ENCODE peak calls at places on chromosomes 5 and 9, in six cellular contexts. U is SJSA1, Y is brain microvascular endothelial cell, F is OCI-LY7, K is left lung, X is kidney epithelial cell. S is an unnamed sample.

GRCh38 chr5:3912790-3913189 is 317.2 kb downstream of the IRX1 start:
- DNase-seq in U (no peak), Y (no peak), F (no peak), K (no peak), X (no peak), S (no peak)

GRCh38 chr5:73902327-73903051 is 276.5 kb downstream of the ARHGEF28 start:
- DNase-seq in U (peak), Y (peak), F (peak), K (no peak), X (no peak), S (peak)

GRCh38 chr9:124660341-124660801 is 110.7 kb downstream of the NR6A1 start:
- DNase-seq in U (peak), Y (peak), F (peak), K (no peak), X (no peak), S (peak)

GRCh38 chr5:68377733-68378132 is 162.2 kb downstream of the PIK3R1 start:
- DNase-seq in U (no peak), Y (no peak), F (no peak), K (no peak), X (no peak), S (no peak)

GRCh38 chr5:109485030-109485429 is 75.3 kb upstream of the PJA2 start:
- DNase-seq in U (no peak), Y (peak), F (no peak), K (peak), X (no peak), S (no peak)

GRCh38 chr5:81750308-81751008 is 439 bp downstream of the SSBP2 start:
- DNase-seq in U (no peak), Y (no peak), F (peak), K (peak), X (no peak), S (peak)

GRCh38 chr5:62569466-62569865 is 9.2 kb upstream of the LRRC70 start:
- DNase-seq in U (no peak), Y (no peak), F (no peak), K (no peak), X (no peak), S (no peak)

GRCh38 chr9:113370806-113371325 is 5.9 kb downstream of the HDHD3 start:
- DNase-seq in U (no peak), Y (no peak), F (no peak), K (no peak), X (no peak), S (no peak)

GRCh38 chr9:93286252-93287188 is 102.6 kb downstream of the WNK2 start:
- DNase-seq in U (no peak), Y (no peak), F (peak), K (no peak), X (no peak), S (no peak)

GRCh38 chr5:32936329-32936728 is 225.2 kb downstream of the NPR3 start:
- DNase-seq in U (no peak), Y (no peak), F (no peak), K (no peak), X (no peak), S (no peak)

GRCh38 chr5:102421647-102422046 is 77.2 kb downstream of the SLCO6A1 start:
- DNase-seq in U (no peak), Y (no peak), F (no peak), K (peak), X (no peak), S (no peak)

DNA sequence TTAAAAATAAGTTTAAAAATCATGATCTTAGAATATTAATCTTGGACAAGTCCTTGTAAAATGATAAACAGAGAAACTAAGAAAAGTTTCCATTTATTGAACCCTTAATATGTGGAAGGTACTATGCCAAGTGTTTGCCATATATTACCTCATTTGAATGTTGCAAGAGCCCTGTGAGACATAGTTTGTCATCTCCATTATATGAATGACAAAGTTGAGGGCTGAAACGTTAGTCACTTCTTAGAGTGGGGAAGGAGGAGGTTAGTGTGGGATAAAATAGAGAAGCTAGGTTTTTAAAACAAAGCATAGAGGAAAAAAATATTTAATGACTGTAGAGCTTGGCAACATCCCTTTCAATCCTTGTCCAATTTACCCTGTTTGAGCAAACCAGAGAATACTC is 2.0 kb downstream of the TNC start:
- DNase-seq in U (peak), Y (peak), F (no peak), K (no peak), X (no peak), S (no peak)
- H3K4me3 ChIP-seq in U (no peak), Y (peak), F (no peak), K (peak), X (peak), S (no peak)

GRCh38 chr5:138491284-138491648 is 26.0 kb downstream of the EGR1 start:
- DNase-seq in U (no peak), Y (no peak), F (no peak), K (no peak), X (no peak), S (no peak)
- H3K4me3 ChIP-seq in U (peak), Y (peak), F (peak), K (peak), X (no peak), S (peak)

DNA sequence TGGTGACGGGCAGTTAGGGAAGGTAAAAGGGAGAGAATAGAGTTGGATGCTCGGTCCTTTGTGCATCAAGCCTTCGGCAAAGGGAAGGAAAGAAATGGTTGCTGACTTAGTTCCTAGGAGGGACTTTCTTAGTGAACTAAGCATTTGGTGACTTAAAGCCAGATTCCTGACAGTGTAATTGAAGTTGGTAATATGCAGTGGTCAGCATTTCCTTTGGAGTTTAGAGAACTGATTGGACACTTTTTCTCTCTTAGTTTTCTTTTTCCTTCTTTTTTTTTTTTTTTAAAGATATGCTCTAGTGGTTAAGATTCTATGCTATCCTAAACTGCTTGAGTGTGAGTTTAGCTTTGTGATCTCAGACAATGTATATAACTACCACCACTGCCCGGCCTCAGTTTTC is 2.3 kb downstream of the CLTA start:
- DNase-seq in U (no peak), Y (no peak), F (no peak), K (no peak), X (no peak), S (no peak)
- H3K4me3 ChIP-seq in U (no peak), Y (peak), F (peak), K (peak), X (peak), S (peak)

GRCh38 chr5:33936381-33937016 is at the start of gene RXFP3:
- DNase-seq in U (no peak), Y (peak), F (no peak), K (peak), X (no peak), S (no peak)
- H3K4me3 ChIP-seq in U (no peak), Y (peak), F (no peak), K (peak), X (peak), S (peak)

GRCh38 chr9:128218172-128218517 is 15.0 kb downstream of the DNM1 start:
- DNase-seq in U (no peak), Y (no peak), F (no peak), K (no peak), X (no peak), S (no peak)
- H3K4me3 ChIP-seq in U (no peak), Y (peak), F (peak), K (peak), X (peak), S (peak)

GRCh38 chr5:178899289-178899688 is 3.6 kb downstream of the ZFP2 start:
- DNase-seq in U (no peak), Y (no peak), F (no peak), K (no peak), X (no peak), S (no peak)

DNA sequence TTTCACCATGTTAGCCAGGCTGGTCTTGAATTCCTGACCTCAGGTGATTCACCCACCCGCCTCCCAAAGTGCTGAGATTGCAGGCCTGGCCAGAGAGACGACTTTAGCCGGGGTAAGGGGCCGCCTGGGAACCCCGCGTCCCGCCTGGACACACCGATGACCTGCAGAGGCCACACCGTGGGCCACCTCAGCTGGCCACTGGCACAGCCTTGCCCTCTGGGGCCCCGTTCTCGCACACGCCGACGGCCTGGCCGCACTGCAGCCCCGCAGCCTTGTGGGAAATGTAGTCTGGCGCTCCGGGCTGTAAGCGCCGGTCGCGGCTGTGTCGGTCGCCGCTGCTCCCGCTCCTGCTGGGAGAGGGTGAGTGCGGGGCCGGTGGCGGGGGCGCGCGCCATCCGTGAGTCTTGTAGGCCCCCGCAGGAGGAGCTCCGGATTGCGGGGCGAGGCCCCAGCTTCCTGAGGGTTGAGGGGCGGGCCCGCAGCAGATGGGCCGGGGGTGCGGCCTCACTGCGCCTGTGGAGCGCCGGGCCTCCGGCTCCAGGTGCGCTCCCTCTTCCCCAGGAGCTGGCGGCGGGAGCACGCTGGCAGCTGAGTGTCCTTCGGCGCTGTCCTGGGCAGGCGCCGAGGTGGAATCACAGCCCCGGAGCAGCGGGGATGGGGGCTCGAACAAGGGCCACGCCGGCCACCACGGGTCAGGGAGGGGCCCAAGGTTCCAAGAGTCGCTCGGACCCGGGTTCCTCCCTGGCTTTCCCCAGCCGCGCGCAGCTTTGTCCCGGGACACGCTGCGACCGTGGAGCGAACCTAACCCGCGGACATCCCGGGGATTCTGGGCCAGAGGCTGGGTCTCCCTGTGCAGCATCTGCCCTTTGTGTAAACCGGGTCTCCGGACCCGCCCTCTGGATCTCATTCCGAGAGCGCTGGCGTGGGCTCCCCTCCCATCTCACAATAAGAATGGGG is at the start of gene ZFP2:
- DNase-seq in U (peak), Y (peak), F (peak), K (peak), X (no peak), S (peak)
- H3K4me3 ChIP-seq in U (peak), Y (peak), F (peak), K (peak), X (peak), S (peak)

GRCh38 chr5:171309526-171310333 is 682 bp downstream of the TLX3 start:
- DNase-seq in U (no peak), Y (no peak), F (no peak), K (peak), X (no peak), S (peak)
- H3K4me3 ChIP-seq in U (no peak), Y (no peak), F (no peak), K (no peak), X (no peak), S (peak)

GRCh38 chr5:139386039-139386438 is 2.9 kb upstream of the SLC23A1 start:
- DNase-seq in U (no peak), Y (no peak), F (no peak), K (no peak), X (no peak), S (no peak)

GRCh38 chr5:139390639-139391569 is 1.2 kb upstream of the MZB1 start:
- DNase-seq in U (no peak), Y (no peak), F (no peak), K (no peak), X (no peak), S (no peak)

GRCh38 chr5:139389701-139390638 is at the start of gene MZB1:
- DNase-seq in U (no peak), Y (no peak), F (peak), K (no peak), X (no peak), S (no peak)

GRCh38 chr5:139387611-139388197 is 2.0 kb downstream of the MZB1 start:
- DNase-seq in U (no peak), Y (no peak), F (peak), K (no peak), X (no peak), S (no peak)

GRCh38 chr5:139388198-139388821 is 1.4 kb downstream of the MZB1 start:
- DNase-seq in U (no peak), Y (no peak), F (peak), K (no peak), X (no peak), S (no peak)
- H3K4me3 ChIP-seq in U (no peak), Y (no peak), F (peak), K (no peak), X (peak), S (no peak)

DNA sequence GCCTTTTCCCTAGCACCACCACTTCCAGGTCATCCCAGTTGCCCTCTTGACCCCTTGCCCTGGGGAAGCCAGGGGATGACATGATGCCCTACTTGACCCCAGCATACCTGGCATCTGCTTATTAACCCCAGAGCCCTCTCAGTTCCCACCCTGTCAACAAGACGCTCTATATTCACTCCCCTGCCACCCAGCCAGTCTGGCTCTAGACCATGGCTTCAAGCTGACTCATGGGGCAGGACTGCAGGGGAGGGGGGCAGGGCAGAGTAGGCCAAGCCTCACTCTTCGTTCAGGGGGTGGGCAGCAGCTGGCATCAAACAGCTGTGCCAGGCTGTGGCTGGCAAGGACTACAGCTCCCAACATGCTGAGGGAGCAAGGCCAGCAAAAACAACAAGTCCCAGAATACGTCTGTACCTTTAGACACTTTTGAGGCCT is 5.3 kb downstream of the ATOSB start:
- DNase-seq in U (peak), Y (peak), F (no peak), K (no peak), X (no peak), S (no peak)
- H3K4me3 ChIP-seq in U (peak), Y (peak), F (no peak), K (peak), X (peak), S (no peak)

S was measured in neural progenitor cell.